ENCODE peak calls at places on chromosomes 11 and 22, in five cellular contexts. X is occipital lobe; F is CD4-positive, alpha-beta T cell; N is transverse colon; P is LoVo. L is an unnamed sample.

GRCh38 chr11:72511393-72512047 is 77.2 kb upstream of the CLPB start:
- DNase-seq in X (no peak), F (no peak), N (no peak), P (no peak), L (no peak)

GRCh38 chr11:118051611-118052461 is 25.0 kb upstream of the TMPRSS4 start:
- DNase-seq in X (no peak), F (peak; percentile 68), N (peak; percentile 34), P (no peak), L (no peak)

GRCh38 chr11:125378083-125378482 is 118.0 kb downstream of the FEZ1 start:
- DNase-seq in X (no peak), F (no peak), N (no peak), P (no peak), L (no peak)

GRCh38 chr22:31488988-31489617 is 539 bp downstream of the EIF4ENIF1 start:
- DNase-seq in X (no peak), F (peak; percentile 45), N (peak; percentile 39), P (peak; percentile 18), L (no peak)

GRCh38 chr11:104130161-104130560 is 33.8 kb downstream of the PDGFD start:
- DNase-seq in X (no peak), F (no peak), N (no peak), P (no peak), L (no peak)

GRCh38 chr11:12381875-12382274 is 4.5 kb downstream of the PARVA start:
- DNase-seq in X (no peak), F (no peak), N (no peak), P (no peak), L (no peak)

GRCh38 chr11:36499325-36499724 is 10.7 kb downstream of the TRAF6 start:
- DNase-seq in X (no peak), F (no peak), N (no peak), P (no peak), L (no peak)

GRCh38 chr11:17257200-17257599 is 19.3 kb upstream of the NUCB2 start:
- DNase-seq in X (no peak), F (no peak), N (no peak), P (no peak), L (no peak)

GRCh38 chr11:58928082-58928574 is 11.2 kb upstream of the GLYATL1 start:
- DNase-seq in X (no peak), F (no peak), N (no peak), P (no peak), L (no peak)

GRCh38 chr11:86938900-86939880 is 16.0 kb downstream of the FZD4 start:
- DNase-seq in X (no peak), F (no peak), N (no peak), P (peak; percentile 49), L (no peak)

GRCh38 chr11:61171907-61172306 is 10.7 kb upstream of the VPS37C start:
- DNase-seq in X (no peak), F (no peak), N (no peak), P (no peak), L (peak; percentile 20)

GRCh38 chr11:130710022-130710421 is 206.3 kb downstream of the SNX19 start:
- DNase-seq in X (no peak), F (no peak), N (no peak), P (no peak), L (no peak)

GRCh38 chr22:42313804-42314581 is 43.5 kb upstream of the TCF20 start:
- DNase-seq in X (peak; percentile 30), F (peak; percentile 57), N (peak; percentile 87), P (peak; percentile 92), L (peak; percentile 7)

GRCh38 chr11:2166091-2166851 is 5.3 kb upstream of the INS start:
- DNase-seq in X (no peak), F (peak; percentile 46), N (no peak), P (no peak), L (no peak)

GRCh38 chr22:39600491-39601179 is 30.1 kb downstream of the CACNA1I start:
- DNase-seq in X (no peak), F (no peak), N (no peak), P (no peak), L (no peak)

GRCh38 chr11:45777127-45777969 is 27.6 kb upstream of the SLC35C1 start:
- DNase-seq in X (no peak), F (no peak), N (no peak), P (no peak), L (no peak)

L was measured in GF-D8.